ENCODE peak calls at places on chromosome 19, in seven cellular contexts. B is neural crest cell; V is stimulated activated CD8-positive, alpha-beta memory T cell treated with anti-CD3 and anti-CD28 coated beads, Interleukin-12 subunit alpha, Interleukin-12 subunit beta, amount 100 ng/mL, for 4 hours; Z is foreskin fibroblast; L is MV-4-11; G is AG09309; J is nucleus accumbens. H is an unnamed sample.

GRCh38 chr19:49422407-49423277 is 599 bp downstream of the PTH2 start:
- DNase-seq in G (no peak), Z (no peak), B (peak), V (no peak), L (no peak), J (no peak), H (peak)

GRCh38 chr19:44943801-44944249 is 1.8 kb downstream of the APOC4 start:
- DNase-seq in V (no peak), L (peak), J (peak), Z (peak), B (no peak), G (no peak), H (peak)

GRCh38 chr19:391726-392374 is 17.1 kb downstream of the C2CD4C start:
- DNase-seq in G (no peak), J (no peak), V (no peak), Z (no peak), L (no peak), B (no peak), H (no peak)

GRCh38 chr19:35265126-35265995 is 3.4 kb upstream of the USF2 start:
- DNase-seq in J (no peak), G (no peak), Z (no peak), B (no peak), V (no peak), L (no peak), H (no peak)

GRCh38 chr19:13842294-13843103 is 34.4 kb upstream of the NANOS3 start:
- DNase-seq in J (peak), Z (peak), G (no peak), B (no peak), V (peak), L (peak), H (no peak)

GRCh38 chr19:38993271-38993670 is 17.7 kb upstream of the FBXO17 start:
- DNase-seq in V (no peak), B (no peak), J (no peak), Z (peak), G (no peak), L (peak), H (no peak)

GRCh38 chr19:32233091-32233490 is 112.3 kb upstream of the ZNF507 start:
- DNase-seq in B (no peak), J (no peak), L (peak), Z (no peak), G (no peak), V (no peak), H (no peak)

GRCh38 chr19:57664269-57665127 is 4.2 kb upstream of the ZSCAN4 start:
- DNase-seq in L (no peak), G (no peak), V (no peak), Z (peak), J (peak), B (peak), H (peak)

GRCh38 chr19:33498391-33499000 is 23.1 kb downstream of the PEPD start:
- DNase-seq in J (no peak), B (no peak), Z (no peak), G (no peak), V (no peak), L (no peak), H (no peak)

GRCh38 chr19:45117167-45117594 is 24.2 kb downstream of the PPP1R37 start:
- DNase-seq in V (peak), J (no peak), Z (no peak), B (no peak), L (peak), G (no peak), H (no peak)

GRCh38 chr19:50061650-50062049 is 35.8 kb downstream of the ZNF473 start:
- DNase-seq in G (no peak), B (no peak), L (no peak), V (no peak), Z (no peak), J (no peak), H (no peak)

GRCh38 chr19:32480321-32480720 is 74.8 kb downstream of the DPY19L3 start:
- DNase-seq in G (no peak), J (no peak), V (no peak), Z (no peak), L (no peak), B (no peak), H (no peak)

GRCh38 chr19:32177686-32178085 is 167.7 kb upstream of the ZNF507 start:
- DNase-seq in B (no peak), V (no peak), L (no peak), G (no peak), J (no peak), Z (no peak), H (no peak)

GRCh38 chr19:40438284-40438683 is 5.9 kb downstream of the SERTAD3 start:
- DNase-seq in L (no peak), B (no peak), G (no peak), J (no peak), V (no peak), Z (no peak), H (no peak)

GRCh38 chr19:55439052-55439451 is 4.0 kb downstream of the SHISA7 start:
- DNase-seq in J (no peak), L (no peak), V (no peak), Z (no peak), G (no peak), B (no peak), H (no peak)

GRCh38 chr19:13051581-13052165 is 51.0 kb downstream of the LYL1 start:
- DNase-seq in L (peak), J (peak), V (no peak), B (peak), Z (no peak), G (no peak), H (no peak)

GRCh38 chr19:45578861-45579260 is 5.7 kb downstream of the OPA3 start:
- DNase-seq in B (no peak), V (no peak), Z (peak), L (no peak), J (no peak), G (no peak), H (no peak)

GRCh38 chr19:40683437-40683836 is 7.0 kb downstream of the NUMBL start:
- DNase-seq in B (no peak), L (no peak), J (no peak), V (no peak), G (no peak), Z (no peak), H (no peak)

GRCh38 chr19:28605501-28606268 is 607.3 kb downstream of the UQCRFS1 start:
- DNase-seq in J (no peak), L (no peak), G (no peak), B (no peak), V (no peak), Z (no peak), H (no peak)

GRCh38 chr19:50858896-50859295 is 4.2 kb downstream of the KLK3 start:
- DNase-seq in V (no peak), G (no peak), B (no peak), J (no peak), Z (no peak), L (no peak), H (no peak)

GRCh38 chr19:55460670-55461258 is 678 bp downstream of the ISOC2 start:
- DNase-seq in Z (peak), B (peak), J (peak), G (peak), V (no peak), L (peak), H (peak)

GRCh38 chr19:1061987-1062386 is 5.0 kb upstream of the ARHGAP45 start:
- DNase-seq in G (no peak), V (no peak), J (no peak), L (no peak), Z (no peak), B (no peak), H (no peak)

GRCh38 chr19:45322744-45323281 is at the start of gene CKM:
- DNase-seq in L (no peak), B (no peak), G (no peak), Z (no peak), V (no peak), J (no peak), H (no peak)

GRCh38 chr19:10677796-10678195 is 23.4 kb upstream of the QTRT1 start:
- DNase-seq in B (no peak), G (no peak), L (no peak), J (no peak), V (no peak), Z (no peak), H (no peak)

GRCh38 chr19:53868892-53869804 is 1.5 kb downstream of the MYADM start:
- DNase-seq in B (peak), G (no peak), Z (peak), V (peak), L (peak), J (peak), H (peak)

GRCh38 chr19:46015961-46016425 is 6.9 kb downstream of the PGLYRP1 start:
- DNase-seq in V (no peak), L (no peak), B (no peak), Z (no peak), G (no peak), J (no peak), H (no peak)

GRCh38 chr19:46728208-46728607 is 11.3 kb upstream of the PRKD2 start:
- DNase-seq in B (no peak), V (no peak), J (no peak), Z (no peak), L (no peak), G (no peak), H (no peak)

GRCh38 chr19:4577020-4577782 is 17.7 kb upstream of the SEMA6B start:
- DNase-seq in J (no peak), G (no peak), Z (no peak), V (no peak), L (no peak), B (no peak), H (no peak)

H was measured in occipital lobe.